ENCODE peak calls at places on chromosomes 1 and 21, in six cellular contexts. G, M, R, B, D and U are unnamed samples.

GRCh38 chr1:98704474-98704873 is 43.0 kb downstream of the SNX7 start:
- DNase-seq in G (no peak), M (no peak), R (peak), B (no peak), D (no peak), U (no peak)

GRCh38 chr1:53572061-53572801 is 113.0 kb downstream of the DMRTB1 start:
- DNase-seq in G (no peak), M (peak), R (peak), B (no peak), D (no peak), U (no peak)

GRCh38 chr1:117815926-117816325 is 113.5 kb downstream of the GDAP2 start:
- DNase-seq in G (no peak), M (no peak), R (no peak), B (no peak), D (no peak), U (no peak)

GRCh38 chr1:34122080-34122479 is 43.0 kb downstream of the CSMD2 start:
- DNase-seq in G (no peak), M (no peak), R (no peak), B (no peak), D (peak), U (no peak)

GRCh38 chr1:99133759-99134158 is 129.1 kb upstream of the PLPPR5 start:
- DNase-seq in G (no peak), M (no peak), R (no peak), B (no peak), D (no peak), U (no peak)

GRCh38 chr1:50923564-50923963 is 36.5 kb downstream of the FAF1 start:
- DNase-seq in G (no peak), M (no peak), R (no peak), B (no peak), D (no peak), U (no peak)

GRCh38 chr1:61261585-61261984 is 179.2 kb downstream of the NFIA start:
- DNase-seq in G (no peak), M (no peak), R (no peak), B (no peak), D (no peak), U (no peak)

GRCh38 chr1:39332291-39332690 is 127.8 kb downstream of the MACF1 start:
- DNase-seq in G (no peak), M (no peak), R (peak), B (no peak), D (no peak), U (no peak)

GRCh38 chr1:35706846-35707245 is 11.8 kb downstream of the C1orf216 start:
- DNase-seq in G (no peak), M (no peak), R (no peak), B (no peak), D (no peak), U (no peak)

GRCh38 chr21:42749226-42749625 is 95.8 kb downstream of the PDE9A start:
- DNase-seq in G (no peak), M (no peak), R (no peak), B (no peak), D (no peak), U (no peak)

GRCh38 chr1:170221031-170221430 is 75.3 kb downstream of the NTMT2 start:
- DNase-seq in G (no peak), M (no peak), R (no peak), B (no peak), D (no peak), U (no peak)

GRCh38 chr1:78640462-78640861 is 9.2 kb upstream of the IFI44 start:
- DNase-seq in G (no peak), M (no peak), R (no peak), B (no peak), D (no peak), U (no peak)

GRCh38 chr1:204760350-204761134 is 75.0 kb upstream of the LRRN2 start:
- DNase-seq in G (no peak), M (no peak), R (peak), B (no peak), D (no peak), U (no peak)

GRCh38 chr1:7224644-7225043 is 439.4 kb downstream of the CAMTA1 start:
- DNase-seq in G (no peak), M (peak), R (no peak), B (no peak), D (no peak), U (no peak)

GRCh38 chr1:34870395-34870794 is 10.8 kb upstream of the SMIM12 start:
- DNase-seq in G (no peak), M (no peak), R (no peak), B (no peak), D (no peak), U (no peak)

GRCh38 chr1:182761396-182762395 is 27.9 kb upstream of the NPL start:
- DNase-seq in G (no peak), M (no peak), R (peak), B (no peak), D (no peak), U (no peak)

GRCh38 chr1:1291611-1292441 is 11.6 kb downstream of the SCNN1D start:
- DNase-seq in G (no peak), M (peak), R (peak), B (peak), D (peak), U (peak)

GRCh38 chr1:203096566-203096965 is 10.8 kb upstream of the MYOG start:
- DNase-seq in G (no peak), M (no peak), R (no peak), B (no peak), D (no peak), U (no peak)

GRCh38 chr1:119646521-119647227 is 1.4 kb downstream of the ZNF697 start:
- DNase-seq in G (no peak), M (no peak), R (peak), B (no peak), D (no peak), U (no peak)

GRCh38 chr21:45128613-45129226 is 54.3 kb downstream of the ADARB1 start:
- DNase-seq in G (peak), M (peak), R (peak), B (peak), D (peak), U (peak)

GRCh38 chr1:212920895-212921294 is 29.4 kb upstream of the VASH2 start:
- DNase-seq in G (no peak), M (no peak), R (no peak), B (no peak), D (no peak), U (no peak)

GRCh38 chr21:32949701-32950100 is 76.0 kb upstream of the OLIG2 start:
- DNase-seq in G (no peak), M (no peak), R (no peak), B (no peak), D (no peak), U (no peak)

GRCh38 chr1:85115933-85116332 is 67.6 kb upstream of the MCOLN3 start:
- DNase-seq in G (no peak), M (peak), R (no peak), B (no peak), D (no peak), U (no peak)

GRCh38 chr1:204782118-204782700 is 88.5 kb upstream of the NFASC start:
- DNase-seq in G (no peak), M (no peak), R (peak), B (no peak), D (no peak), U (no peak)

GRCh38 chr21:42474982-42475381 is 21.0 kb downstream of the RSPH1 start:
- DNase-seq in G (no peak), M (no peak), R (no peak), B (no peak), D (no peak), U (no peak)

GRCh38 chr1:84972377-84972987 is 24.4 kb downstream of the MCOLN2 start:
- DNase-seq in G (no peak), M (no peak), R (no peak), B (no peak), D (no peak), U (no peak)

GRCh38 chr1:109652446-109652845 is 3.5 kb upstream of the GSTM4 start:
- DNase-seq in G (no peak), M (peak), R (no peak), B (no peak), D (no peak), U (no peak)

GRCh38 chr1:38624341-38625039 is 235.1 kb downstream of the RRAGC start:
- DNase-seq in G (no peak), M (no peak), R (no peak), B (no peak), D (no peak), U (no peak)

GRCh38 chr1:186765446-186765845 is 63.3 kb upstream of the PLA2G4A start:
- DNase-seq in G (no peak), M (no peak), R (no peak), B (no peak), D (no peak), U (no peak)

GRCh38 chr1:28193701-28194161 is 17.2 kb upstream of the PTAFR start:
- DNase-seq in G (no peak), M (no peak), R (no peak), B (no peak), D (peak), U (no peak)

GRCh38 chr1:55088413-55088812 is 49.1 kb downstream of the PCSK9 start:
- DNase-seq in G (no peak), M (no peak), R (no peak), B (no peak), D (no peak), U (no peak)

GRCh38 chr1:93578911-93579825 is 102.5 kb downstream of the BCAR3 start:
- DNase-seq in G (no peak), M (peak), R (no peak), B (no peak), D (no peak), U (no peak)